ENCODE peak calls at places on chromosome 5, in ten cellular contexts. E, F, I, G, C, H, K, T, R and O are unnamed samples.

GRCh38 chr5:65163698-65164097 is 318.0 kb downstream of the ADAMTS6 start:
- ATAC-seq in E (no peak), F (no peak), I (no peak), G (no peak), C (no peak), H (no peak), K (no peak), T (no peak), R (no peak), O (no peak)

GRCh38 chr5:130871346-130872086 is 293.5 kb downstream of the HINT1 start:
- ATAC-seq in E (peak), F (peak), I (peak), G (no peak), C (peak), H (peak), K (peak), T (peak), R (peak), O (no peak)

GRCh38 chr5:170386743-170387142 is 2.4 kb downstream of the KCNMB1 start:
- ATAC-seq in E (no peak), F (no peak), I (no peak), G (no peak), C (no peak), H (no peak), K (no peak), T (no peak), R (no peak), O (no peak)

GRCh38 chr5:39315995-39316394 is 48.3 kb downstream of the C9 start:
- ATAC-seq in E (no peak), F (no peak), I (no peak), G (no peak), C (no peak), H (no peak), K (no peak), T (no peak), R (no peak), O (no peak)

GRCh38 chr5:97471951-97472350 is 288.9 kb upstream of the RIOK2 start:
- ATAC-seq in E (no peak), F (no peak), I (no peak), G (no peak), C (no peak), H (no peak), K (peak), T (no peak), R (peak), O (no peak)

GRCh38 chr5:176652136-176652535 is 4.9 kb downstream of the TSPAN17 start:
- ATAC-seq in E (no peak), F (no peak), I (no peak), G (no peak), C (no peak), H (no peak), K (no peak), T (no peak), R (no peak), O (no peak)

GRCh38 chr5:21071986-21072385 is 1084.0 kb upstream of the CDH18 start:
- ATAC-seq in E (no peak), F (no peak), I (no peak), G (no peak), C (no peak), H (no peak), K (no peak), T (no peak), R (no peak), O (no peak)

GRCh38 chr5:154277499-154277898 is 87.0 kb downstream of the GALNT10 start:
- ATAC-seq in E (no peak), F (no peak), I (no peak), G (no peak), C (no peak), H (no peak), K (no peak), T (no peak), R (no peak), O (no peak)

GRCh38 chr5:56319281-56320242 is 86.4 kb upstream of the ANKRD55 start:
- ATAC-seq in E (no peak), F (no peak), I (no peak), G (peak), C (no peak), H (peak), K (peak), T (peak), R (no peak), O (peak)

GRCh38 chr5:95927927-95928723 is 33.5 kb downstream of the ELL2 start:
- ATAC-seq in E (no peak), F (no peak), I (no peak), G (no peak), C (peak), H (no peak), K (no peak), T (peak), R (no peak), O (no peak)

GRCh38 chr5:109316631-109317030 is 93.1 kb downstream of the PJA2 start:
- ATAC-seq in E (peak), F (no peak), I (no peak), G (no peak), C (no peak), H (no peak), K (no peak), T (no peak), R (no peak), O (peak)

GRCh38 chr5:4164167-4164566 is 568.5 kb downstream of the IRX1 start:
- ATAC-seq in E (no peak), F (no peak), I (no peak), G (no peak), C (no peak), H (no peak), K (no peak), T (no peak), R (no peak), O (no peak)

GRCh38 chr5:42965934-42966333 is 74.2 kb downstream of the ANXA2R start:
- ATAC-seq in E (no peak), F (peak), I (no peak), G (no peak), C (peak), H (no peak), K (no peak), T (no peak), R (no peak), O (no peak)

GRCh38 chr5:180215738-180216630 is 7.0 kb upstream of the RASGEF1C start:
- ATAC-seq in E (no peak), F (no peak), I (no peak), G (no peak), C (no peak), H (no peak), K (no peak), T (no peak), R (no peak), O (no peak)

GRCh38 chr5:156722358-156722757 is 127.7 kb upstream of the PPP1R2B start:
- ATAC-seq in E (no peak), F (no peak), I (no peak), G (no peak), C (no peak), H (no peak), K (no peak), T (no peak), R (no peak), O (no peak)